ENCODE peak calls at places on chromosomes 6 and 20, in six cellular contexts. J is endothelial cell; S is occipital lobe; F is nucleus accumbens; Q is stimulated activated CD8-positive, alpha-beta memory T cell treated with anti-CD3 and anti-CD28 coated beads, Interleukin-7, amount 100 ng/mL, for 1 hour; H is LoVo. C is an unnamed sample.

GRCh38 chr20:24686156-24686555 is 216.7 kb downstream of the SYNDIG1 start:
- DNase-seq in J (no peak), S (no peak), F (no peak), Q (no peak), H (no peak), C (no peak)

GRCh38 chr20:59571591-59572314 is 32.6 kb upstream of the PHACTR3 start:
- DNase-seq in J (peak; percentile 81), S (peak; percentile 47), F (peak; percentile 50), Q (peak; percentile 15), H (peak; percentile 47), C (peak; percentile 82)

GRCh38 chr20:41249371-41249770 is 68.2 kb downstream of the ZHX3 start:
- DNase-seq in J (no peak), S (peak; percentile 72), F (peak; percentile 9), Q (no peak), H (no peak), C (no peak)

GRCh38 chr6:164721460-164721859 is 587.9 kb downstream of the C6orf118 start:
- DNase-seq in J (no peak), S (no peak), F (no peak), Q (no peak), H (no peak), C (no peak)

GRCh38 chr6:146336200-146336599 is 207.4 kb upstream of the RAB32 start:
- DNase-seq in J (no peak), S (no peak), F (no peak), Q (no peak), H (no peak), C (no peak)

GRCh38 chr6:40997256-40997957 is 41.6 kb downstream of the UNC5CL start:
- DNase-seq in J (peak; percentile 28), S (no peak), F (no peak), Q (no peak), H (peak; percentile 88), C (peak; percentile 40)

GRCh38 chr6:139852484-139853140 is 478.2 kb upstream of the CITED2 start:
- DNase-seq in J (no peak), S (no peak), F (no peak), Q (no peak), H (peak; percentile 50), C (no peak)

GRCh38 chr6:111573892-111574800 is 31.5 kb downstream of the TRAF3IP2 start:
- DNase-seq in J (no peak), S (no peak), F (no peak), Q (no peak), H (no peak), C (no peak)

GRCh38 chr6:10968776-10969175 is 75.3 kb downstream of the ELOVL2 start:
- DNase-seq in J (no peak), S (no peak), F (no peak), Q (no peak), H (no peak), C (no peak)

GRCh38 chr6:136598048-136598447 is 47.8 kb upstream of the MAP7 start:
- DNase-seq in J (no peak), S (no peak), F (no peak), Q (no peak), H (no peak), C (no peak)

GRCh38 chr6:43942616-43943015 is 172.6 kb downstream of the VEGFA start:
- DNase-seq in J (no peak), S (no peak), F (no peak), Q (no peak), H (no peak), C (no peak)

GRCh38 chr6:150336299-150336698 is 32.5 kb upstream of the IYD start:
- DNase-seq in J (no peak), S (no peak), F (no peak), Q (no peak), H (peak; percentile 35), C (no peak)

GRCh38 chr6:45816674-45817297 is 198.9 kb downstream of the CLIC5 start:
- DNase-seq in J (no peak), S (no peak), F (no peak), Q (no peak), H (no peak), C (no peak)

GRCh38 chr6:152048921-152049320 is 241.4 kb downstream of the ESR1 start:
- DNase-seq in J (no peak), S (no peak), F (no peak), Q (no peak), H (no peak), C (no peak)

GRCh38 chr6:79536615-79536968 is 638 bp downstream of the LCA5 start:
- DNase-seq in J (no peak), S (no peak), F (no peak), Q (no peak), H (no peak), C (no peak)

GRCh38 chr6:105121981-105122380 is 57.8 kb downstream of the POPDC3 start:
- DNase-seq in J (no peak), S (no peak), F (no peak), Q (no peak), H (peak; percentile 12), C (no peak)

GRCh38 chr6:24902782-24903181 is 33.0 kb downstream of the RIPOR2 start:
- DNase-seq in J (no peak), S (no peak), F (no peak), Q (no peak), H (peak; percentile 43), C (no peak)

GRCh38 chr6:11727995-11728961 is 50.3 kb downstream of the ADTRP start:
- DNase-seq in J (no peak), S (no peak), F (no peak), Q (no peak), H (no peak), C (no peak)

GRCh38 chr6:105798057-105798456 is 288.1 kb upstream of the PRDM1 start:
- DNase-seq in J (no peak), S (no peak), F (no peak), Q (no peak), H (no peak), C (no peak)

GRCh38 chr6:6556162-6556737 is 32.3 kb upstream of the LY86 start:
- DNase-seq in J (no peak), S (peak; percentile 75), F (no peak), Q (no peak), H (no peak), C (no peak)

GRCh38 chr6:52361347-52361944 is 505 bp upstream of the PAQR8 start:
- DNase-seq in J (no peak), S (no peak), F (no peak), Q (no peak), H (no peak), C (peak; percentile 15)

GRCh38 chr20:20333866-20334265 is 34.0 kb upstream of the INSM1 start:
- DNase-seq in J (no peak), S (no peak), F (no peak), Q (no peak), H (no peak), C (no peak)

GRCh38 chr6:116246089-116246488 is 7.8 kb downstream of the TSPYL4 start:
- DNase-seq in J (no peak), S (no peak), F (no peak), Q (no peak), H (no peak), C (no peak)

GRCh38 chr20:25252686-25253421 is 5.0 kb downstream of the PYGB start:
- DNase-seq in J (no peak), S (no peak), F (no peak), Q (no peak), H (no peak), C (no peak)

GRCh38 chr20:36544134-36545018 is 3.1 kb downstream of the MYL9 start:
- DNase-seq in J (no peak), S (no peak), F (no peak), Q (no peak), H (no peak), C (no peak)

GRCh38 chr6:168473197-168473596 is 32.2 kb downstream of the SMOC2 start:
- DNase-seq in J (no peak), S (no peak), F (no peak), Q (no peak), H (no peak), C (no peak)

GRCh38 chr6:11253594-11253993 is 21.1 kb upstream of the NEDD9 start:
- DNase-seq in J (no peak), S (no peak), F (no peak), Q (no peak), H (no peak), C (no peak)

GRCh38 chr6:119077643-119078448 is 618 bp downstream of the FAM184A start:
- DNase-seq in J (peak; percentile 41), S (peak; percentile 19), F (peak; percentile 34), Q (no peak), H (peak; percentile 18), C (peak; percentile 44)

GRCh38 chr6:90088009-90088408 is 193.7 kb downstream of the GJA10 start:
- DNase-seq in J (no peak), S (no peak), F (no peak), Q (no peak), H (no peak), C (no peak)

GRCh38 chr20:43358811-43359210 is 98.9 kb upstream of the SRSF6 start:
- DNase-seq in J (no peak), S (no peak), F (no peak), Q (no peak), H (no peak), C (no peak)

GRCh38 chr6:29502597-29502996 is 14.8 kb upstream of the MAS1L start:
- DNase-seq in J (no peak), S (no peak), F (no peak), Q (no peak), H (no peak), C (no peak)

C was measured in HEK293T.